ENCODE peak calls at places on chromosomes 1 and 21, in four cellular contexts. J is naive thymus-derived CD4-positive, alpha-beta T cell; Y is foreskin melanocyte; O is NCI-H2029 treated with DMSO at 0.1 percent for 48 hours. H is an unnamed sample.
A peak's percentile ranks its signal among the peaks of the same experiment; 100 is the strongest.

GRCh38 chr1:95086949-95087533 is 14.3 kb upstream of the ALG14 start:
- DNase-seq in J (no peak), Y (peak; percentile 77), O (no peak), H (no peak)

GRCh38 chr1:185474440-185475149 is 157.6 kb upstream of the IVNS1ABP start:
- DNase-seq in J (no peak), Y (no peak), O (no peak), H (no peak)

GRCh38 chr1:28259935-28260802 is 851 bp downstream of the SESN2 start:
- DNase-seq in J (no peak), Y (peak; percentile 73), O (no peak), H (peak; percentile 21)

GRCh38 chr1:9990944-9991343 is 6.1 kb upstream of the RBP7 start:
- DNase-seq in J (no peak), Y (no peak), O (no peak), H (peak; percentile 68)

GRCh38 chr1:25442178-25442577 is 11.5 kb downstream of the MACO1 start:
- DNase-seq in J (no peak), Y (no peak), O (no peak), H (no peak)

GRCh38 chr1:41495171-41495948 is 10.9 kb upstream of the EDN2 start:
- DNase-seq in J (no peak), Y (no peak), O (no peak), H (no peak)

GRCh38 chr1:205028954-205029353 is 14.1 kb upstream of the CNTN2 start:
- DNase-seq in J (no peak), Y (no peak), O (no peak), H (no peak)

GRCh38 chr21:25171438-25171837 is 435.8 kb downstream of the MRPL39 start:
- DNase-seq in J (no peak), Y (no peak), O (no peak), H (no peak)

GRCh38 chr1:41919764-41920397 is 1.2 kb upstream of the HIVEP3 start:
- DNase-seq in J (peak; percentile 75), Y (no peak), O (peak; percentile 100), H (peak; percentile 85)

GRCh38 chr1:156712626-156713025 is 7.2 kb upstream of the CRABP2 start:
- DNase-seq in J (no peak), Y (no peak), O (no peak), H (no peak)

H was measured in MM.1S.